ENCODE peak calls at places on chromosome 1, in four cellular contexts. J is tibial nerve, B is A549, H is gastrocnemius medialis. D is an unnamed sample.
A peak's percentile ranks its signal among the peaks of the same experiment; 100 is the strongest.

GRCh38 chr1:75855010-75855409 is 58.3 kb downstream of the MSH4 start:
- DNase-seq in H (no peak), B (no peak), J (no peak), D (no peak)

GRCh38 chr1:79716481-79716880 is 710.0 kb upstream of the ADGRL4 start:
- DNase-seq in H (no peak), J (no peak), B (no peak), D (no peak)

GRCh38 chr1:168945870-168946269 is 160.6 kb upstream of the ATP1B1 start:
- DNase-seq in J (no peak), H (peak; percentile 48), B (no peak), D (peak; percentile 74)

GRCh38 chr1:111270781-111271463 is 19.7 kb upstream of the CHIA start:
- DNase-seq in J (no peak), B (no peak), H (no peak), D (no peak)

GRCh38 chr1:220371324-220371723 is 99.1 kb upstream of the RAB3GAP2 start:
- DNase-seq in B (no peak), H (no peak), J (no peak), D (no peak)

GRCh38 chr1:187999973-188000372 is 1171.2 kb downstream of the PLA2G4A start:
- DNase-seq in J (no peak), B (no peak), H (no peak), D (no peak)

GRCh38 chr1:10428956-10429355 is 1.3 kb upstream of the CENPS start:
- DNase-seq in J (no peak), H (no peak), B (no peak), D (no peak)

GRCh38 chr1:76961181-76961580 is 93.9 kb downstream of the ST6GALNAC5 start:
- DNase-seq in J (no peak), B (no peak), H (no peak), D (no peak)

GRCh38 chr1:115649964-115650363 is 8.2 kb downstream of the VANGL1 start:
- DNase-seq in J (no peak), H (no peak), B (no peak), D (no peak)

GRCh38 chr1:164767257-164768044 is 208.5 kb downstream of the PBX1 start:
- DNase-seq in J (no peak), H (no peak), B (peak; percentile 72), D (no peak)

GRCh38 chr1:4684142-4684541 is 29.7 kb downstream of the AJAP1 start:
- DNase-seq in B (no peak), J (no peak), H (no peak), D (no peak)

GRCh38 chr1:36115200-36115669 is 9.8 kb downstream of the COL8A2 start:
- DNase-seq in H (no peak), J (no peak), B (no peak), D (no peak)

GRCh38 chr1:58282623-58283022 is 263.9 kb downstream of the OMA1 start:
- DNase-seq in J (no peak), H (no peak), B (no peak), D (no peak)

GRCh38 chr1:58288624-58289142 is 257.8 kb downstream of the OMA1 start:
- DNase-seq in B (no peak), H (no peak), J (no peak), D (no peak)

GRCh38 chr1:58287894-58288623 is 258.5 kb downstream of the OMA1 start:
- DNase-seq in H (no peak), B (no peak), J (no peak), D (no peak)

DNA sequence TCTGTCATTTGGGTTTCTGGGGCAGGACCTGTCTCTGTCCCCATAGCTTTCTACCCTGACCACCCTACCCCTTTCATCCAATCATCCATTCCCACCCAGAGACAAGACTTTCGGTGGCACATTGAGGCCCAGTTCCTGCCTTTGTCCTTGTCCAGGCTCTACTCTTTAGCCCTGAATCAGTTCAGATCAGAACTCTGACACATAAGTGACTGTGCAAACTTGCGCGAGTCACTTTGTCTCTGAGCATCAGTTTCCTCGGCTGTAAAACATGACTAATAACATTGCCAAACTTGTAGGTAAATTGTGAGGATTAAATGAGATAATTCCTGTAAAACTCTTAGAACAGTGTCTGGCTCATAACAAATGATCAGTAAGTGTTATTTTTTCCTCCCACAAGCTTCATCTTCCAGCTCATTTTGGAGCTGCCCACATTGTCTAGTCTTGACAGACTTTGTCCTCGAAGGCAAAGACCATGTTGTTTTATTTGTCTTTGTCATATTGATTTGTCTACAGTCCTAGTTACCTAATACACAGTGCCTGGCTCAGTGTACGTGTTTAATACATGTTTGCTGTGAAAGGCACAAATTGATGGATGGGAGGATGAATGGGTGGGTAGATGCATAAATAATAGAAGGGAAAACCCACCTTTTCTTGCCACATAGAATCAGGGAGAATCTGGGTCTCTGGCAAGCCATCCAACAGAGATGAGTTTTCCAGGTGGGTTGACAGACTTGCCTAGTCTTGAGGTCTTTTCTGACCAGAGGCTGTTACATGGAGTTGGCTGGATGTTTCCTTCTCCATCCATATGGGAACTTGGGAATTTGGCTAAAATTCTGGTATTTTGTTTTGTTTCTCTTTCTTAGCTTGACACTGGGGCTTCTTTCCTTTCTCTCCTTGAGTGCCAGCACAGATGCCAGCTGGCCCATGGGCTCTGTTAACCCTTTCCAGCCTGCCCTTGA is 262.9 kb downstream of the OMA1 start:
- DNase-seq in H (no peak), J (no peak), B (no peak), D (no peak)
- H3K4me3 ChIP-seq in H (no peak overlapping the region), J (no peak overlapping the region), B (no peak overlapping the region), D (no peak overlapping the region)

DNA sequence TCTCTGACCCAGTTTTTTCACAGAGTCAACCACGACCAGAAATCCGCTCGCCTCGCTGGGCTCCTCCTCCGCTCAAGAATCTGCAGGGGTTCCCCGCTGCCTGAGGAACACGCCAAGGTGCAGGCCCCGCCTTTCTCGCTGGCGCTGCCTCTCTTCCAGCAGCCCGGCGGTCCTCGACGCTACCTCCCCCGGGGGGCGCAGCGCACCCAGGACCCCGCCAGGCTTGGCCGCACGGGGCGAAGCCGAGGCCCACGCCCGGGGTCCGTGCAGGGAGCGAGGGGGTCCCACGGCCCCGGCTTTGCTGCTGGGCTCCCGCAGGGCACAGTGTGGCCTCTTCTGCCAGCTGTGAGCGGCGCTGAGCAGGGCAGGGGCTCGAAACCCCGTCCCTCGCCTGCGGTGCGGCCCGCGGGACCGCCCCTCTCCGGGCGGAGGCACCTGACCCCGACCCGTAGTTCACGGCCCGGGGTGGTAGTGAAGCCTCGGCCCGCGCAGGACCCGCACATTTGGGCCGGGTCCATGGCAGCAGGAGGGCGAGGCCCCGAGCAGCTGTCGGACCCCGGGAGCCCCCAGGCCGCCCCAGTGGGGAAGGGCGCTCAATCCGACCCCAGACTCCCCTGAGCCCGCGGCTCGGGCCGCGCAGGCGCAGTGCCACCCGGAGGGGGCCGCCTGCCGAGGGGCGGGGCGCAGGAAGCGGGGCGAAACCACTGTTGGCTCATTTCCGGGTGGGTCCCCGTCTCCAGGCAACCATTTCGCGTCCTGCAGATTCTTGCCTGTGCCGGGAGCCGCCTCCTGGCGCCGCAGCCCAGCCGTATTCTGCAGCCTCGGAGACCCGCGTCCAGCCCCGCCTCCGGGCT is 10.0 kb upstream of the MMEL1 start:
- DNase-seq in H (peak; percentile 68), B (peak; percentile 94), J (peak; percentile 80), D (peak; percentile 90)
- TF ChIP-seq POLR2A in H (peak; percentile 45), B (peak; percentile 68), J (peak; percentile 86), D (peak; percentile 50)

GRCh38 chr1:227944066-227944930 is 3.4 kb downstream of the WNT9A start:
- DNase-seq in J (peak; percentile 25), H (peak; percentile 86), B (no peak), D (no peak)
- H3K4me1 ChIP-seq in J (peaks cover 10% of the 10 kb centered on the region), H (peaks cover 64% of the 10 kb centered on the region), B (peaks cover 12% of the 10 kb centered on the region), D (peaks cover 21% of the 10 kb centered on the region)

GRCh38 chr1:119141660-119142059 is 1.2 kb upstream of the WARS2 start:
- DNase-seq in B (no peak), H (no peak), J (no peak), D (no peak)
- H3K4me3 ChIP-seq in B (peak overlapping the region; percentile 74), H (no peak overlapping the region), J (no peak overlapping the region), D (no peak overlapping the region)

GRCh38 chr1:155063550-155064108 is at the start of gene EFNA4:
- DNase-seq in H (peak; percentile 69), J (peak; percentile 59), B (peak; percentile 91), D (peak; percentile 89)
- TF ChIP-seq POLR2A in H (no peak), J (no peak), B (peak; percentile 77), D (peak; percentile 80)

GRCh38 chr1:15687446-15687845 is 3.3 kb downstream of the PLEKHM2 start:
- DNase-seq in J (no peak), H (no peak), B (no peak), D (no peak)
- H3K4me1 ChIP-seq in J (peaks cover 25% of the 10 kb centered on the region), H (peaks cover 49% of the 10 kb centered on the region), B (peaks cover 14% of the 10 kb centered on the region), D (peaks cover 36% of the 10 kb centered on the region)

GRCh38 chr1:117760069-117760468 is 154.2 kb downstream of the TENT5C start:
- DNase-seq in J (no peak), H (no peak), B (no peak), D (no peak)

GRCh38 chr1:117759535-117759934 is 153.7 kb downstream of the TENT5C start:
- DNase-seq in J (no peak), B (no peak), H (no peak), D (no peak)

GRCh38 chr1:117754061-117754969 is 148.5 kb downstream of the TENT5C start:
- DNase-seq in J (no peak), H (peak; percentile 35), B (peak; percentile 58), D (no peak)

GRCh38 chr1:117757668-117758067 is 151.8 kb downstream of the TENT5C start:
- DNase-seq in J (no peak), B (no peak), H (no peak), D (no peak)

GRCh38 chr1:117758444-117759316 is 152.8 kb downstream of the TENT5C start:
- DNase-seq in H (peak; percentile 47), B (peak; percentile 67), J (peak; percentile 43), D (peak; percentile 89)
- H3K4me3 ChIP-seq in H (peak overlapping the region; percentile 47), B (peak overlapping the region; percentile 47), J (no peak overlapping the region), D (peak overlapping the region; percentile 50)

GRCh38 chr1:100299521-100300222 is 33.7 kb downstream of the RTCA start:
- DNase-seq in B (no peak), H (no peak), J (no peak), D (no peak)
- TF ChIP-seq POLR2A in B (no peak), H (no peak), J (no peak), D (no peak)

DNA sequence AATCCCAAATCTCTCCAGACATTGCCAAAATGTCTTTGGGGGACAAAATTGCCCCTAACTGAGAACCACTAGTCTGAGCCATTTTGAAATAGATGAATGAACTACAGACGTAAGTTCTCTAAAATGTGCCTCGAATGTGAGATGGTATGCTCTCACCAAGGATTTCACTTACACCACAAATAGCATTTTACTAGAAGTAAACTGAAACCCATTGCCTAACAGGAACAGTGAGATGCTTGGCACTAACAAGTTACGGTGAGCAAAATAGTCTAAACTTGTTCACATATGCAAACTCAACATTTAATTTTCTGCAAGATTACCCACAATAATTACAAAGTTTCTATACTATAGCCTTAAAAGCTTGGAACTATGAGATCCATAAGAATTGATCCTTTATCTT is 343.6 kb upstream of the ESRRG start:
- DNase-seq in B (no peak), H (no peak), J (no peak), D (no peak)
- H3K4me1 ChIP-seq in B (no peaks in the 10 kb centered on the region), H (peaks cover 3% of the 10 kb centered on the region), J (no peaks in the 10 kb centered on the region), D (no peaks in the 10 kb centered on the region)

D was measured in Peyer's patch.